ENCODE peak calls at places on chromosomes 12 and 14, in seven cellular contexts. U, P, H, A, E, X and N are unnamed samples.
A peak's percentile ranks its signal among the peaks of the same experiment; 100 is the strongest.

GRCh38 chr14:54241517-54241916 is 155.3 kb upstream of the CDKN3 start:
- DNase-seq in P (no peak), X (no peak), E (no peak), A (no peak), H (no peak), U (no peak), N (no peak)

GRCh38 chr12:126627596-126627995 is 1562.4 kb downstream of the AACS start:
- DNase-seq in P (no peak), H (no peak), E (no peak), X (no peak), A (no peak), U (no peak), N (no peak)

GRCh38 chr14:47435331-47435965 is 240.0 kb downstream of the MDGA2 start:
- DNase-seq in E (no peak), H (no peak), X (no peak), A (no peak), U (no peak), P (no peak), N (no peak)

GRCh38 chr14:67704484-67705089 is 2.9 kb downstream of the RDH12 start:
- DNase-seq in U (no peak), H (no peak), P (no peak), X (no peak), E (no peak), A (no peak), N (no peak)

GRCh38 chr12:21819236-21819635 is 44.7 kb upstream of the KCNJ8 start:
- DNase-seq in E (no peak), P (no peak), H (no peak), U (no peak), X (no peak), A (no peak), N (no peak)

GRCh38 chr12:57072661-57073060 is 5.9 kb downstream of the NEMP1 start:
- DNase-seq in P (no peak), X (no peak), U (no peak), A (no peak), H (no peak), E (no peak), N (no peak)

GRCh38 chr14:29235991-29236390 is 469.4 kb downstream of the FOXG1 start:
- DNase-seq in A (no peak), P (no peak), E (no peak), U (no peak), H (no peak), X (no peak), N (no peak)

GRCh38 chr12:98296462-98297079 is 218.8 kb upstream of the TMPO start:
- DNase-seq in X (no peak), U (no peak), E (no peak), P (no peak), H (no peak), A (no peak), N (no peak)

GRCh38 chr12:98464155-98464554 is 51.2 kb upstream of the TMPO start:
- DNase-seq in X (peak; percentile 52), E (no peak), H (no peak), A (no peak), U (no peak), P (no peak), N (no peak)

GRCh38 chr12:90842477-90842876 is 112.5 kb downstream of the CCER1 start:
- DNase-seq in X (no peak), E (no peak), P (no peak), H (no peak), U (no peak), A (no peak), N (no peak)

GRCh38 chr12:65935906-65936528 is 111.7 kb downstream of the HMGA2 start:
- DNase-seq in X (no peak), U (no peak), E (no peak), A (no peak), H (no peak), P (no peak), N (no peak)

GRCh38 chr14:54589843-54590242 is 22.9 kb downstream of the SAMD4A start:
- DNase-seq in A (no peak), E (no peak), P (no peak), U (no peak), X (no peak), H (no peak), N (no peak)

GRCh38 chr14:49497725-49498348 is 88.3 kb downstream of the RPS29 start:
- DNase-seq in A (no peak), P (no peak), E (no peak), H (no peak), U (no peak), X (no peak), N (no peak)

DNA sequence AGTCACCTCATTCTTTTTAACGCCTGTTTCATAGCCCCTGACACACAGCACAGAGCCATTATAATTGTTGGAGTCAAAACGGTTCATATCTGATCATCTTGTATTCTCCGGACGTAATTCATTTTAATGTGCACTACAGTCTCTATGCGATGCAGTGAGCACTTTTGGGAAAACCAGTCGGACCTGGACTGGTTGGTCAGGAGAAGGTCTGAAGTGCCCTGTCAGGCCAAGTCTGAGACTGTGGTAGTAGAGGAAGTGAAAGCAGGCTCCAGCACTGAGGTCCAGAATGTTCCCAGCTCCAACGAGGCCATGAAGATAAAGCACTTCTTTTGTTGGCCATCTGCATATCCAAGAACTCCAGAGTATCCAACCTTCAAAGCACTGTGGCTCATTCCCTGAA is 117.1 kb upstream of the NCOR2 start:
- DNase-seq in E (no peak), U (no peak), H (no peak), X (no peak), P (no peak), A (no peak), N (peak; percentile 56)
- H3K4me3 ChIP-seq in E (no peak overlapping the region), U (no peak overlapping the region), H (no peak overlapping the region), X (peak overlapping the region; percentile 17), P (no peak overlapping the region), A (no peak overlapping the region), N (peak overlapping the region; percentile 35)

GRCh38 chr12:96035283-96036236 is at the start of gene LTA4H:
- DNase-seq in X (peak; percentile 99), A (peak; percentile 98), U (peak; percentile 89), H (peak; percentile 96), E (peak; percentile 95), P (peak; percentile 98), N (peak; percentile 98)

GRCh38 chr12:96040305-96041133 is 5.1 kb upstream of the LTA4H start:
- DNase-seq in X (no peak), E (no peak), H (no peak), U (no peak), P (no peak), A (no peak), N (no peak)

GRCh38 chr12:96036765-96037455 is 1.5 kb upstream of the LTA4H start:
- DNase-seq in A (no peak), E (no peak), H (no peak), U (no peak), P (no peak), X (no peak), N (no peak)

GRCh38 chr12:96033549-96034389 is 1.6 kb downstream of the LTA4H start:
- DNase-seq in P (no peak), A (peak; percentile 32), X (no peak), U (no peak), E (no peak), H (no peak), N (no peak)

DNA sequence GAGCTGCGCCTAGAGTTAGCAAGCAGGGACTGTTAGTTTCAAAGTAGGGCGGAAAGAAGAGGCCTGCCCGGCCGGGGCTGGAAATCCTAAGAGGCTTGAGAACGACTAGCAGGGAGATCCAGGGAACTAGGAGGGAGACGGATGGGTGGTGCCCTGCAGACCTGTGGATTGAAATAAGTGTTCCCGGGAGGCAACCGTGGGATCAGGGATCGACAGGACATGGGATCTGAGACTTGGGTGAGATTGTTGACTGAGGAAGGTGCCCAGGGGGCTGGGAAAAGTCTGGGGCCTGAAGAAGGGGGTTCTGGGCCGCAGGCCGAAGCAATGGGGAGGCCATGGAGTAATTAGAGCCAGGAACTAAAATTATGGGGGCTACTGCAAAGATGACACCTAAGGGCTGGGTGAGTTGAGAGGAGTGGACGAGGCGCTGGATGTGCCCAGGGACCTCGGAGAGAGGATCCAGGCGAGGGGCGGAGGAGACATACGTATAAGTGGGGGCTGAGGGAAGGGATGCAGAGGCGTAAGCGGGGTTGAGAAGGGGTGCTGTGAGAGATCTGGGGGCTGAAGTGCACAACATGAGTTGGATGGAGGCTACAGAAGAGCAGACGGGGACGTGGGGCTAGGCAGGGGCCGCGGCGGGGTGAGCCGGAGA is 630 bp downstream of the LTA4H start:
- DNase-seq in H (peak; percentile 60), A (peak; percentile 40), E (peak; percentile 31), X (peak; percentile 52), P (peak; percentile 43), U (peak; percentile 62), N (peak; percentile 25)
- H3K27ac ChIP-seq in H (peak overlapping the region; percentile 59), A (peak overlapping the region; percentile 88), E (peak overlapping the region; percentile 61), X (peak overlapping the region; percentile 89), P (peak overlapping the region; percentile 73), U (peak overlapping the region; percentile 30), N (peak overlapping the region; percentile 95)

GRCh38 chr14:104771374-104771773 is 18.4 kb downstream of the SIVA1 start:
- DNase-seq in E (no peak), A (no peak), X (no peak), U (no peak), P (no peak), H (no peak), N (no peak)

GRCh38 chr14:104774453-104775072 is 21.0 kb downstream of the AKT1 start:
- DNase-seq in H (no peak), E (no peak), X (peak; percentile 73), U (no peak), P (no peak), A (no peak), N (no peak)

GRCh38 chr14:104773505-104774452 is 20.8 kb downstream of the SIVA1 start:
- DNase-seq in X (no peak), E (no peak), H (no peak), A (no peak), P (no peak), U (no peak), N (no peak)

GRCh38 chr14:104771918-104772706 is 19.2 kb downstream of the SIVA1 start:
- DNase-seq in X (no peak), H (no peak), E (no peak), P (no peak), U (no peak), A (no peak), N (no peak)

GRCh38 chr14:104772707-104773504 is 20.0 kb downstream of the SIVA1 start:
- DNase-seq in X (no peak), U (no peak), P (no peak), E (no peak), H (no peak), A (no peak), N (no peak)
- H3K36me3 ChIP-seq in X (peaks cover 60% of the 10 kb centered on the region), U (peaks cover 6% of the 10 kb centered on the region), P (peaks cover 62% of the 10 kb centered on the region), E (peaks cover 25% of the 10 kb centered on the region), H (peaks cover 15% of the 10 kb centered on the region), A (peaks cover 14% of the 10 kb centered on the region), N (peaks cover 64% of the 10 kb centered on the region)

GRCh38 chr12:49902399-49903350 is 1.0 kb downstream of the FAIM2 start:
- DNase-seq in A (no peak), P (no peak), X (no peak), H (peak; percentile 42), U (peak; percentile 24), E (no peak), N (no peak)

GRCh38 chr12:49901986-49902385 is 1.7 kb downstream of the FAIM2 start:
- DNase-seq in E (no peak), A (no peak), P (no peak), X (no peak), U (no peak), H (no peak), N (no peak)

GRCh38 chr12:49904601-49905000 is 901 bp upstream of the FAIM2 start:
- DNase-seq in E (no peak), P (no peak), A (no peak), X (peak; percentile 22), U (no peak), H (no peak), N (no peak)

GRCh38 chr12:49903700-49904423 is at the start of gene FAIM2:
- DNase-seq in U (no peak), A (peak; percentile 24), H (peak; percentile 82), X (peak; percentile 60), P (no peak), E (no peak), N (peak; percentile 73)

GRCh38 chr12:49903351-49903699 is 375 bp downstream of the FAIM2 start:
- DNase-seq in H (no peak), P (no peak), X (no peak), U (peak; percentile 52), E (no peak), A (no peak), N (no peak)
- H3K4me3 ChIP-seq in H (peak overlapping the region; percentile 35), P (no peak overlapping the region), X (peak overlapping the region; percentile 49), U (peak overlapping the region; percentile 26), E (no peak overlapping the region), A (no peak overlapping the region), N (peak overlapping the region; percentile 56)